ENCODE peak calls at places on chromosomes 5 and 9, in eight cellular contexts. L is thyroid gland; N is trophoblast cell; G is coronary artery; B is activated T-helper 1 cell treated with anti-CD3 and anti-CD28 coated beads, Interleukin-2, amount 50 U/mL, for 16 hours; X is GM20000; T is fibroblast of lung; K is NCI-H1436. F is an unnamed sample.

GRCh38 chr9:93288891-93289883 is 105.2 kb downstream of the WNK2 start:
- DNase-seq in T (peak), N (peak), G (no peak), K (no peak), L (no peak), X (peak), B (no peak), F (no peak)

GRCh38 chr9:101442248-101443136 is 6.9 kb upstream of the ALDOB start:
- DNase-seq in N (no peak), L (no peak), T (no peak), X (no peak), K (no peak), B (no peak), G (no peak), F (no peak)

GRCh38 chr9:131178382-131178781 is 53.0 kb downstream of the NUP214 start:
- DNase-seq in K (peak), T (peak), B (peak), N (peak), X (peak), L (peak), G (no peak), F (peak)

GRCh38 chr9:34896112-34896511 is 62.0 kb upstream of the PHF24 start:
- DNase-seq in X (no peak), N (no peak), K (no peak), B (no peak), G (no peak), T (no peak), L (no peak), F (no peak)

GRCh38 chr9:135091545-135091944 is 4.1 kb downstream of the OLFM1 start:
- DNase-seq in B (no peak), G (no peak), K (no peak), L (no peak), X (no peak), N (no peak), T (no peak), F (no peak)

GRCh38 chr9:79768199-79768598 is 196.4 kb downstream of the TLE4 start:
- DNase-seq in N (no peak), G (no peak), T (peak), K (no peak), B (no peak), L (peak), X (no peak), F (no peak)

GRCh38 chr5:141839015-141839513 is 39.1 kb downstream of the PCDH1 start:
- DNase-seq in B (no peak), N (no peak), K (peak), T (no peak), G (no peak), L (no peak), X (no peak), F (no peak)

GRCh38 chr5:33524476-33524875 is 83.7 kb downstream of the TARS1 start:
- DNase-seq in X (no peak), T (peak), N (no peak), K (no peak), B (no peak), G (no peak), L (no peak), F (no peak)

GRCh38 chr9:76453785-76454184 is 5.2 kb upstream of the GCNT1 start:
- DNase-seq in K (no peak), N (peak), L (no peak), B (no peak), G (no peak), X (no peak), T (peak), F (no peak)

GRCh38 chr5:69528609-69529008 is 31.4 kb upstream of the GTF2H2C start:
- DNase-seq in X (no peak), K (no peak), T (no peak), L (no peak), B (no peak), G (no peak), N (no peak), F (no peak)

GRCh38 chr9:108257387-108257786 is 598.4 kb downstream of the ACTL7B start:
- DNase-seq in X (no peak), L (no peak), G (no peak), N (no peak), B (no peak), K (no peak), T (no peak), F (no peak)

GRCh38 chr9:7844283-7844682 is 44.7 kb upstream of the DMAC1 start:
- DNase-seq in T (peak), L (no peak), B (no peak), X (peak), K (no peak), N (no peak), G (no peak), F (peak)

GRCh38 chr5:137921931-137922330 is 32.7 kb downstream of the PKD2L2 start:
- DNase-seq in K (no peak), X (no peak), L (no peak), N (peak), G (no peak), B (no peak), T (peak), F (no peak)